ENCODE peak calls at places on chromosomes 7 and 10, in seven cellular contexts. O is sigmoid colon, I is mammary epithelial cell, C is astrocyte of the cerebellum, H is HL-60, F is adrenal gland, B is cardiac muscle cell. G is an unnamed sample.

GRCh38 chr7:111735661-111736323 is 173.5 kb upstream of the IMMP2L start:
- DNase-seq in I (peak; percentile 54), B (peak; percentile 88), F (peak; percentile 68), C (peak; percentile 59), H (peak; percentile 40), O (no peak), G (peak; percentile 74)

GRCh38 chr7:40824461-40824860 is 689.7 kb downstream of the SUGCT start:
- DNase-seq in F (no peak), H (no peak), B (no peak), O (no peak), I (peak; percentile 71), C (no peak), G (no peak)

GRCh38 chr10:127939786-127940330 is 33.0 kb downstream of the PTPRE start:
- DNase-seq in F (no peak), I (peak; percentile 44), H (no peak), C (no peak), B (no peak), O (peak; percentile 32), G (no peak)

GRCh38 chr7:85682819-85683218 is 496.0 kb upstream of the SEMA3D start:
- DNase-seq in B (peak; percentile 45), I (peak; percentile 40), O (no peak), H (no peak), C (peak; percentile 3), F (no peak), G (no peak)

GRCh38 chr10:61779950-61780659 is 117.4 kb downstream of the CABCOCO1 start:
- DNase-seq in I (peak; percentile 81), O (peak; percentile 83), F (no peak), H (no peak), B (peak; percentile 93), C (peak; percentile 62), G (no peak)

GRCh38 chr7:7702826-7703225 is 15.6 kb downstream of the RPA3 start:
- DNase-seq in O (no peak), C (no peak), I (no peak), B (no peak), H (no peak), F (no peak), G (no peak)

GRCh38 chr10:71817831-71818268 is 33.2 kb downstream of the PSAP start:
- DNase-seq in I (no peak), O (peak; percentile 87), F (peak; percentile 44), H (peak; percentile 54), B (no peak), C (no peak), G (no peak)

GRCh38 chr7:21426286-21426957 is 1.5 kb upstream of the SP4 start:
- DNase-seq in H (peak; percentile 43), B (peak; percentile 31), I (peak; percentile 23), O (no peak), C (no peak), F (no peak), G (no peak)

GRCh38 chr10:132873395-132873794 is 69.0 kb downstream of the CFAP46 start:
- DNase-seq in O (peak; percentile 21), I (no peak), F (no peak), H (no peak), C (no peak), B (no peak), G (no peak)

GRCh38 chr10:119516381-119517234 is 25.9 kb downstream of the RGS10 start:
- DNase-seq in F (no peak), H (peak; percentile 79), C (no peak), O (no peak), B (peak; percentile 25), I (no peak), G (no peak)

GRCh38 chr7:154914580-154915380 is 88.1 kb downstream of the PAXIP1 start:
- DNase-seq in F (no peak), I (no peak), H (no peak), B (no peak), O (no peak), C (no peak), G (no peak)
- TF ChIP-seq CTCF in F (no peak), I (no peak), H (no peak), B (no peak), O (no peak), C (no peak), G (no peak)

GRCh38 chr7:75756340-75757297 is 15.4 kb downstream of the CCL26 start:
- DNase-seq in I (no peak), O (no peak), F (no peak), C (no peak), H (no peak), B (peak; percentile 70), G (peak; percentile 37)
- TF ChIP-seq CTCF in I (peak; percentile 38), O (no peak), F (peak; percentile 40), C (peak; percentile 54), H (peak; percentile 24), B (peak; percentile 55), G (peak; percentile 62)

DNA sequence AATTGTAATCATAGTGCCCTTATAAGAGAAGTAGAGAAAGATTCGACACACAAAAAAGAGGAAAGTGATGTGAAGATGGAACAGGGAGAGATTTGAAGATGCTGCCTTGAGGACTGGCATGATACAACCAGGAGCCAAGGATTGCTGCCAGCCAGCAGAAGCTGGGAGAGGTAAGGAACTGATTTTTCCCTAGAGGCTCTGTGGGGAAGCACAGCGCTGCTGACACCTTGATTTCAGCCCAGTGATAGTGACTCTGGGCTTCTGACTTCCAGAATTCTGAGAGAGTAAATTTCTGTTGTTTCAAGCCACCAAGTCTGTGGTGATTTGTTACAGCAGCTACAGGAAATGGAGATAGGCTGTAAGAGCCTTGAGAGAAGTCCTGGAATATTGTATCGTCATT is 98.2 kb downstream of the RAB11FIP2 start:
- DNase-seq in H (no peak), O (no peak), F (no peak), B (no peak), I (no peak), C (no peak), G (no peak)
- TF ChIP-seq CTCF in H (no peak), O (no peak), F (no peak), B (no peak), I (no peak), C (no peak), G (no peak)

GRCh38 chr10:54985732-54986131 is 184.7 kb upstream of the PCDH15 start:
- DNase-seq in I (peak; percentile 4), B (no peak), C (no peak), F (no peak), H (no peak), O (no peak), G (no peak)
- TF ChIP-seq CTCF in I (peak; percentile 34), B (peak; percentile 8), C (peak; percentile 2), F (peak; percentile 19), H (no peak), O (no peak), G (peak; percentile 77)

DNA sequence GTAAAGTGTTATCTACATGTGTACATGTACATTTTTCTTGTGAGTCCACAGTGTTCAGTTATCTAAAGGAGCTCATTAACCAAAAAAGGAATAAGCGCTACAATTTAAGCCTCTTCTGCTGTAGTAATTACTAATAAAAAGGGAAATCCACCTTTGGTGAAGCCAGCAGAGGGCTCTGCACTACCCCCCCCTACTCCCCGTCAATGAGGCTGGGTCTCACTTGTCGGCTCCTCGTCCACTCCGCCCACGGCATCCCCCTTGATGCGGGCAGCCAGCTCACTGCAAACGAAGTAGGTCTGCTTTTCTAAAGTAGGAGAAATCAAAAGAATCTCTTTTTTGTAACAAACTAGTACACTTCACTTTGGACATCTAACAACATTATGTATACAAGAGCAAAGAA is 4.7 kb upstream of the WASHC2A start:
- DNase-seq in C (no peak), F (no peak), O (no peak), B (no peak), I (no peak), H (no peak), G (peak; percentile 60)
- TF ChIP-seq CTCF in C (no peak), F (no peak), O (no peak), B (peak; percentile 6), I (no peak), H (no peak), G (no peak)

GRCh38 chr10:125625586-125625985 is 57.4 kb downstream of the TEX36 start:
- DNase-seq in O (no peak), B (no peak), H (no peak), C (no peak), F (no peak), I (no peak), G (no peak)
- TF ChIP-seq CTCF in O (no peak), B (no peak), H (no peak), C (no peak), F (no peak), I (no peak), G (no peak)